ENCODE peak calls at places on chromosomes 6 and 20, in seven cellular contexts. Q is tibial artery, D is pancreas, H is HCT116, G is GM23248, W is heart left ventricle, C is spleen. Y is an unnamed sample. For H3K4me1, the result is how much of the 10 kb centered on the place peaks cover.

GRCh38 chr20:1184638-1185315 is at the start of gene TMEM74B:
- DNase-seq in H (no peak), D (no peak), G (peak), C (no peak), W (no peak), Q (no peak), Y (no peak)

GRCh38 chr6:72382602-72383529 is 239.0 kb upstream of the KCNQ5 start:
- DNase-seq in Q (no peak), G (no peak), H (no peak), D (no peak), C (no peak), W (no peak), Y (no peak)

GRCh38 chr6:71733970-71734899 is 152.1 kb upstream of the RIMS1 start:
- DNase-seq in W (no peak), Q (no peak), D (no peak), H (no peak), G (peak), C (no peak), Y (no peak)

GRCh38 chr6:3324262-3324942 is 65.7 kb downstream of the PSMG4 start:
- DNase-seq in W (no peak), D (no peak), Q (no peak), C (no peak), G (peak), H (no peak), Y (no peak)

GRCh38 chr20:36624068-36624813 is 18.7 kb downstream of the RAB5IF start:
- DNase-seq in H (no peak), G (no peak), W (no peak), C (no peak), D (no peak), Q (no peak), Y (no peak)

GRCh38 chr6:17640477-17640917 is 40.4 kb downstream of the FAM8A1 start:
- DNase-seq in Q (no peak), W (no peak), H (no peak), C (no peak), G (peak), D (no peak), Y (no peak)

GRCh38 chr20:57671662-57672061 is 38.2 kb downstream of the PMEPA1 start:
- DNase-seq in D (no peak), C (no peak), G (peak), Q (no peak), H (no peak), W (no peak), Y (no peak)

GRCh38 chr6:684831-685636 is 7.9 kb downstream of the EXOC2 start:
- DNase-seq in D (no peak), C (no peak), H (no peak), W (no peak), G (peak), Q (no peak), Y (no peak)

GRCh38 chr6:111482236-111482958 is 621 bp downstream of the REV3L start:
- DNase-seq in W (peak), G (peak), C (peak), H (no peak), Q (peak), D (peak), Y (peak)

GRCh38 chr6:168319279-168320051 is at the start of gene DACT2:
- DNase-seq in D (peak), G (no peak), Q (no peak), C (no peak), W (no peak), H (no peak), Y (no peak)

GRCh38 chr6:104860221-104860620 is 502 bp upstream of the HACE1 start:
- DNase-seq in G (peak), H (no peak), D (no peak), C (no peak), Q (no peak), W (no peak), Y (no peak)
- H3K4me3 ChIP-seq in G (peak), H (peak), D (peak), C (peak), Q (peak), W (peak), Y (no peak)

GRCh38 chr20:54822407-54822806 is 347.0 kb downstream of the DOK5 start:
- DNase-seq in H (no peak), Q (no peak), W (no peak), D (no peak), C (no peak), G (no peak), Y (no peak)
- H3K4me1 ChIP-seq in H (under half), Q (under half), W (under half), D (under half), C (under half), G (under half), Y (under half)

DNA sequence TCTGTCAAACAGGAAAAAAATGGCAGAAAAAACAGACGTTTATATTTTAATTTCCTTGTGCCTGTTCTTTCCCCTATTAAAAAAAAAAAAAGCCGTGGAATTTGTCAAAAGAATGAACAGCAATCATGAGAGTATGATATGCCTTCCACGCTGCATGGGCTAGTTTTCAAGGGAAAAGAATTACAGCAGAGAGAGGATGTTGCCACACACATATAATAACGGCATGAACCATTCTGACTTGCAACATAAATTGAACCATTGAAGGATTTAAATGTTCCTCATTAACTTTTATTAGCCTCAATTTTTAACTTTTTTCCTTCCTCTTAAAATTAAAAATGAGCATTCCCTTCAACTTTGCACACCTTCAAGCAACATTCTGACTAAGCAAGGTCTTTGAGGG is 301.8 kb downstream of the FOXC1 start:
- DNase-seq in W (no peak), D (no peak), C (no peak), H (no peak), G (peak), Q (no peak), Y (no peak)
- H3K4me3 ChIP-seq in W (no peak), D (no peak), C (no peak), H (no peak), G (no peak), Q (peak), Y (no peak)

GRCh38 chr6:149360536-149360935 is 39.5 kb upstream of the SUMO4 start:
- DNase-seq in C (no peak), D (no peak), Q (no peak), G (no peak), W (no peak), H (no peak), Y (no peak)
- H3K4me1 ChIP-seq in C (half or more), D (under half), Q (under half), G (under half), W (under half), H (under half), Y (under half)

GRCh38 chr6:154765273-154765672 is 32.1 kb downstream of the SCAF8 start:
- DNase-seq in C (no peak), G (no peak), Q (no peak), W (no peak), D (no peak), H (no peak), Y (no peak)
- H3K4me3 ChIP-seq in C (no peak), G (no peak), Q (no peak), W (no peak), D (no peak), H (no peak), Y (no peak)

DNA sequence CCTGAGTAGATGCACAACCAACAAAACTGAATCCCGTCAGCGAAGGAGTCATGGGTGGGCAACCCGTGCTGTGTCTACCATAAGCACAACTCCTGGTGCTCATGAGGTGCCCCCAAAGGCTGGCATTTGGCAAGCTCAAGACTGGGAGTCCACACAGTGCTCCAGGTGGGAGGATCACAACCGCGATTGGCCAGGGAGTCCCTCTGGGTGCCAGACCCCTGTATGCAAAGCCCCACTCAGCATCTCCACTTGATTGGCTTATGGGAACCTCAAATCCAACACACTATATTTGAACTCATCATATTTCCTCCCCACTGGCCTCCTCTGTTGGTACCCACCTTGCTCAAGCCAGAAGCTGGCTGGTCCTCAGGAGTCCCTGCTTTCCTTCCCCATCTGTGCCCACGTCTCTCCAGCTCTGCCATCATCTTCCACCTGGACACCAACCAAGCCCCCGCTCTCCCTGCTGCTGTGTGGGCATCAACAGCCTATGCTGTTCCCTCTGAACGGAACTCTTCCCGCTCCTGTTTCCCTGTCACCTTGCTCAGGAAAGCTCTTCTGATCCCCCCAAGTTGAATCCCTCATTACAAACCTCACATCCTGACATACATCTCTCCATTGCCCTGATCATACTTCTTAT is 142.3 kb upstream of the PTPN1 start:
- DNase-seq in W (no peak), C (no peak), G (no peak), Q (no peak), D (no peak), H (no peak), Y (no peak)
- H3K4me1 ChIP-seq in W (under half), C (under half), G (under half), Q (under half), D (under half), H (under half), Y (under half)

GRCh38 chr20:44460795-44461141 is 14.9 kb upstream of the TTPAL start:
- DNase-seq in G (peak), H (peak), C (no peak), W (no peak), Q (no peak), D (no peak), Y (no peak)

GRCh38 chr20:44463466-44463865 is 12.2 kb upstream of the TTPAL start:
- DNase-seq in H (no peak), D (no peak), C (no peak), W (no peak), G (no peak), Q (no peak), Y (peak)

GRCh38 chr20:44464514-44464913 is 11.2 kb upstream of the TTPAL start:
- DNase-seq in D (no peak), Q (no peak), W (no peak), G (peak), C (no peak), H (no peak), Y (peak)

GRCh38 chr20:44461803-44462174 is 13.9 kb upstream of the TTPAL start:
- DNase-seq in D (no peak), W (no peak), H (no peak), G (no peak), C (no peak), Q (no peak), Y (peak)

DNA sequence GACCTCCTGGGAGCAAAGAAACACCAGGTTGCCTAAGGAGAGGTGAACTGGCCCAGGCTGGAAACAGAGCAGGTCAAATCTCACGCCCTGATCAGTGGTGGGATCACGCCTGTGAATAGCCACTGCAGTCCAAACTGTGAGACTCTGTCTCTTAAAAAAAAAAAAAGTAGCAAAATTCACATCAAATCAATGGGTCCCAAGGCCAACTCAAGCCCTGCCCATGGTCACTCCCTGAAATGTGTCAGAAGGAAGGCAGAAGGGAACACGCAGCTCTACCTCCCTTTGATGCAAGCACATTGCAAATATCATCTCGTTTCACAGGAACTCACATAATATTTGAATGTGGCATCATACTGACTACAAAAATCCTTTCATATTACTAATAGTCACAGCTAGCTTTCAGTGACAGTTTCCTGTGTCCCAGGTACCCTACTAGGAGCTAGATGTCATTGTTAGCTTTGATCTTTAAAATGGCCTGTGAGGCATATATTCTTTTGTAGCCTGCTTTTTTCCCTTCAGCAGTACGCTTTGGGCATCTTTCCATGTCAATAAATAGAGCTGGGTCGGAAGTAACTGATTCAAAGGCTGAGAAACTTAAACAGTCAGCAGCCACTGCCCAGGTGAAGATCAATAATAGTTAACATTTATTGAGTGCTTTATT is 14.4 kb upstream of the TTPAL start:
- DNase-seq in D (no peak), Q (no peak), H (no peak), C (no peak), W (no peak), G (no peak), Y (peak)
- H3K4me3 ChIP-seq in D (no peak), Q (no peak), H (no peak), C (no peak), W (no peak), G (no peak), Y (no peak)